ENCODE peak calls at places on chromosomes 2 and 18, in nine cellular contexts. C, D, N, Y, T, X, U, J and V are unnamed samples. For H3K36me3, the result is how much of the 10 kb centered on the place peaks cover.

GRCh38 chr2:211751853-211752252 is 786.7 kb downstream of the ERBB4 start:
- DNase-seq in J (no peak), N (no peak), X (no peak), D (no peak), U (no peak), T (no peak), Y (no peak), C (no peak), V (no peak)

GRCh38 chr2:26088038-26088643 is 54.3 kb downstream of the RAB10 start:
- DNase-seq in T (peak), Y (no peak), J (no peak), U (peak), N (peak), C (no peak), D (no peak), X (peak), V (no peak)

GRCh38 chr2:230933521-230934180 is 8.6 kb upstream of the GPR55 start:
- DNase-seq in U (no peak), X (peak), T (no peak), C (no peak), N (no peak), J (no peak), D (peak), Y (no peak), V (no peak)

GRCh38 chr2:57881998-57882884 is 164.4 kb upstream of the VRK2 start:
- DNase-seq in D (no peak), U (peak), Y (no peak), C (peak), J (no peak), T (no peak), X (peak), N (no peak), V (peak)

GRCh38 chr2:23414876-23415275 is 29.9 kb downstream of the KLHL29 start:
- DNase-seq in U (no peak), J (no peak), X (no peak), N (peak), Y (no peak), C (no peak), D (no peak), T (no peak), V (no peak)

GRCh38 chr2:160575363-160575762 is 81.8 kb upstream of the RBMS1 start:
- DNase-seq in U (no peak), T (no peak), J (no peak), N (no peak), C (no peak), D (no peak), Y (no peak), X (no peak), V (no peak)

GRCh38 chr2:145653553-145653952 is 1133.6 kb upstream of the ZEB2 start:
- DNase-seq in C (no peak), T (no peak), X (peak), Y (no peak), N (no peak), U (no peak), J (no peak), D (no peak), V (no peak)

GRCh38 chr2:112614201-112614840 is 29.9 kb downstream of the CHCHD5 start:
- DNase-seq in U (peak), X (no peak), N (peak), D (no peak), C (no peak), J (no peak), Y (no peak), T (no peak), V (no peak)

GRCh38 chr2:127217470-127218325 is 2.4 kb downstream of the CYP27C1 start:
- DNase-seq in T (no peak), X (peak), J (no peak), C (peak), U (no peak), Y (no peak), N (peak), D (no peak), V (peak)

GRCh38 chr2:130252880-130253645 is 54.8 kb upstream of the TUBA3E start:
- DNase-seq in N (peak), U (peak), D (no peak), T (peak), X (peak), Y (no peak), J (no peak), C (no peak), V (no peak)

GRCh38 chr2:8059255-8059654 is 622.6 kb upstream of the ID2 start:
- DNase-seq in U (no peak), X (no peak), Y (no peak), D (no peak), J (no peak), C (no peak), T (no peak), N (no peak), V (no peak)

GRCh38 chr2:41024806-41025205 is 572.9 kb upstream of the SLC8A1 start:
- DNase-seq in C (no peak), T (no peak), N (no peak), D (no peak), J (no peak), U (no peak), X (no peak), Y (no peak), V (no peak)

GRCh38 chr18:72261562-72261961 is 282.6 kb downstream of the CBLN2 start:
- DNase-seq in N (no peak), C (no peak), D (no peak), J (no peak), U (no peak), X (no peak), T (no peak), Y (no peak), V (no peak)

GRCh38 chr18:58416704-58417683 is 211.9 kb downstream of the ALPK2 start:
- DNase-seq in T (peak), X (peak), N (no peak), D (no peak), J (peak), Y (no peak), U (peak), C (peak), V (no peak)

GRCh38 chr2:7017621-7018260 is 100.5 kb downstream of the RNF144A start:
- DNase-seq in C (no peak), U (no peak), J (peak), Y (no peak), T (no peak), X (no peak), N (no peak), D (no peak), V (no peak)

DNA sequence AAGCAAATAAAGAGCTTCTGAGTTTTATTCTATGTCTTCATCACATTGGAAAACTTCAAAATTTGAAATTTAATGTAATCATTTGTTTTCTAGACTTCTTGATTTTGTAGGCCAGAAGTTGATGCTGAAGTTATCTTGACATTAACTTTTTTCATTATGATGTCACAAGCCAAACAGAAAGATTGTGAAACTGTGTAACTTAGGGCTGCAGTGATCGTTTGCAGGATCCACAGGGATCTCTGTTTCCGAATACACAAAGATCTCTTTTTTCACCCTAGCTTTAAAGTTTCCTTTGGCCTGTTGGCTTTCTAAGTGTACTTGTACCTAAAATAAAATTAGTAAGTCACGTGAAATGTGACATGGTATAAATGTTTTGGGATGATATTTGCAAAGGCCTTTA is 594.9 kb upstream of the CDH2 start:
- DNase-seq in X (peak), Y (no peak), D (no peak), C (no peak), U (no peak), N (no peak), J (no peak), T (peak), V (no peak)
- H3K4me3 ChIP-seq in X (peak), Y (no peak), D (no peak), C (no peak), U (no peak), N (no peak), J (no peak), T (no peak), V (no peak)

DNA sequence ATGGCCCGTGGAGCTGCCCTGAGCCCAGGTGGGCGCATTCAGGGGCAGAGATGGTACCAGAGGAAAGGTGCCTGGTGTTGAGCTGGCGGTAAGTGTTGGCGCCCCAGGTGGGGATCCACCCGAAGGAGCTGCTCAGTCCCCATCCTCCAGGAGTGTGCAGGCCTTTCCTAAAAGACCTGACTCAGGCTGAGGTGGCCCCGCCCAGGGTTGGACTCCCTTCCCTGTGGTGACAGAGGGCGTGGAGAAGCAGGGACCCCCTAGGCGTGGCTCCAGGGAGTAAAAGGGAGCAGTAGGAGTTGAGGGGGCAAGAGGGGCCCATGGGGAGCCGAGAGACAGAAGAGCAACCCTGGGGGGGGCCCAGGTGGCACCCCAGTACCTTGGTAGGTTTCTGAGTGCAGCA is 2.4 kb downstream of the OXER1 start:
- DNase-seq in C (no peak), Y (no peak), U (no peak), X (peak), T (no peak), J (no peak), D (no peak), N (no peak), V (no peak)
- TF ChIP-seq CTCF in C (no peak), Y (no peak), U (no peak), X (no peak), T (no peak), J (no peak), D (no peak), N (no peak), V (no peak)

DNA sequence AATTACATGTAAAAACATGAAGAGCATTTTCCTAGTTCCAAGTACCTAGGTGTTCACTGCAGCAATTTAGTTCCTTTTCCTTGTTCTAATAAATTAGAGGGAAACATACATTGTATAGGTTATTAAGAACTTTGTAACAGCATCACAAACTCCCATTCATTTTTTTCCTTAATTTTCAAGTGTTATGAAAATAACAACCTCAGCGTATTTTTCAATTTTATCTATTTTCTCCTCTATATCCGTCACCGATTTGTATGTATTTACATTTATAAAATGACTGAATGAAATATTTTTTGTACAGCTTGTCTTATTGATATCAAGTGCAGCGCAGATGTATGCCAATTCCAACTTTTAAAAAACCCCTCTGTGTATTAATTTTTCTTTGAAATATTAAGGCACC is 44.0 kb downstream of the ZCCHC2 start:
- DNase-seq in X (no peak), Y (no peak), U (no peak), J (no peak), C (no peak), T (no peak), N (no peak), D (no peak), V (no peak)
- H3K36me3 ChIP-seq in X (under half), Y (under half), U (under half), J (under half), C (under half), T (under half), N (under half), D (half or more), V (under half)

DNA sequence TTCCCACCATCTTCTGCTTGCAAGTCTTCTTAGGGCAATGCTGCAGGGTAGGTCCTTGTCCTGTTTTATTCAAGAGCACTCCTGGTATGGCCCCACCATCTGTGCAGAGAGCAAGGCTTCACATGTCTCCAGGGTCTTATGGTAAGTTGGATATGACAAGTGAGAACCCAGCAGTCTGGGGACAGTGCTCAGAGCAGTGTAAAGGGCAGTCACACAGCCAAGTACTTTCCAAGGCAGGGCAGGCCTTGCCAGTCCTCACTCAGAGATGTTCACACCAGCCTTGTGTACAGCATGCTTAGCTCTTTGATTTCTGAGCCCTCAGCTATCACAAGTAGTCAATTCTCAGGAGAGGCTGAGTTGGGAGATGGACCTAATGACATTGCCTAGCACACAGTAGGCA is 86.5 kb upstream of the CTAGE1 start:
- DNase-seq in J (no peak), X (no peak), N (no peak), U (no peak), T (no peak), Y (no peak), D (no peak), C (no peak), V (no peak)
- H3K4me3 ChIP-seq in J (no peak), X (no peak), N (no peak), U (no peak), T (no peak), Y (no peak), D (no peak), C (no peak), V (no peak)

GRCh38 chr2:74138952-74139323 is 8.8 kb downstream of the BOLA3 start:
- DNase-seq in C (no peak), J (no peak), U (no peak), N (peak), T (no peak), X (no peak), D (no peak), Y (no peak), V (no peak)
- TF ChIP-seq CTCF in C (no peak), J (no peak), U (no peak), N (peak), T (peak), X (no peak), D (peak), Y (no peak), V (peak)